ENCODE peak calls at places on chromosomes 7 and 10, in nine cellular contexts. One of them, this sample, is unnamed.

GRCh38 chr10:120824864-120825263 is 26.3 kb upstream of the WDR11 start:
- DNase-seq in HFF-Myc: peak
- DNase-seq in prostate gland: peak
- DNase-seq in skeletal muscle cell: no peak
- DNase-seq in AG04450: no peak
- DNase-seq in cardiac muscle cell: peak
- DNase-seq in left ventricle myocardium inferior: no peak
- DNase-seq in tibial artery: no peak
- DNase-seq in BJ: no peak
- DNase-seq in this sample: no peak

GRCh38 chr7:42143605-42144252 is 93.3 kb downstream of the GLI3 start:
- DNase-seq in HFF-Myc: no peak
- DNase-seq in left ventricle myocardium inferior: no peak
- DNase-seq in BJ: peak
- DNase-seq in prostate gland: no peak
- DNase-seq in tibial artery: no peak
- DNase-seq in cardiac muscle cell: no peak
- DNase-seq in skeletal muscle cell: no peak
- DNase-seq in AG04450: no peak
- DNase-seq in this sample: no peak

GRCh38 chr10:36606234-36606839 is 519.1 kb upstream of the ANKRD30A start:
- DNase-seq in AG04450: no peak
- DNase-seq in BJ: no peak
- DNase-seq in prostate gland: no peak
- DNase-seq in left ventricle myocardium inferior: no peak
- DNase-seq in cardiac muscle cell: no peak
- DNase-seq in skeletal muscle cell: no peak
- DNase-seq in HFF-Myc: no peak
- DNase-seq in tibial artery: no peak
- DNase-seq in this sample: no peak

GRCh38 chr10:131274133-131274880 is 37.2 kb downstream of the TCERG1L start:
- DNase-seq in cardiac muscle cell: no peak
- DNase-seq in HFF-Myc: no peak
- DNase-seq in skeletal muscle cell: no peak
- DNase-seq in BJ: no peak
- DNase-seq in prostate gland: no peak
- DNase-seq in AG04450: no peak
- DNase-seq in left ventricle myocardium inferior: no peak
- DNase-seq in tibial artery: no peak
- DNase-seq in this sample: no peak

GRCh38 chr10:29409241-29410051 is 120.6 kb downstream of the LYZL1 start:
- DNase-seq in skeletal muscle cell: peak
- DNase-seq in BJ: no peak
- DNase-seq in prostate gland: peak
- DNase-seq in HFF-Myc: no peak
- DNase-seq in AG04450: peak
- DNase-seq in tibial artery: peak
- DNase-seq in left ventricle myocardium inferior: peak
- DNase-seq in cardiac muscle cell: peak
- DNase-seq in this sample: no peak

GRCh38 chr7:7924303-7924702 is 44.3 kb upstream of the GLCCI1 start:
- DNase-seq in left ventricle myocardium inferior: no peak
- DNase-seq in prostate gland: no peak
- DNase-seq in cardiac muscle cell: no peak
- DNase-seq in skeletal muscle cell: no peak
- DNase-seq in BJ: no peak
- DNase-seq in HFF-Myc: no peak
- DNase-seq in AG04450: no peak
- DNase-seq in tibial artery: no peak
- DNase-seq in this sample: no peak

GRCh38 chr7:149050941-149051340 is 22.6 kb upstream of the PDIA4 start:
- DNase-seq in cardiac muscle cell: no peak
- DNase-seq in HFF-Myc: no peak
- DNase-seq in left ventricle myocardium inferior: no peak
- DNase-seq in skeletal muscle cell: no peak
- DNase-seq in BJ: no peak
- DNase-seq in tibial artery: no peak
- DNase-seq in prostate gland: no peak
- DNase-seq in AG04450: no peak
- DNase-seq in this sample: no peak

GRCh38 chr7:130293521-130293920 is 560 bp downstream of the CPA4 start:
- DNase-seq in AG04450: no peak
- DNase-seq in left ventricle myocardium inferior: no peak
- DNase-seq in skeletal muscle cell: no peak
- DNase-seq in HFF-Myc: no peak
- DNase-seq in tibial artery: no peak
- DNase-seq in prostate gland: no peak
- DNase-seq in BJ: no peak
- DNase-seq in cardiac muscle cell: no peak
- DNase-seq in this sample: no peak

GRCh38 chr10:71493741-71494140 is 97.0 kb downstream of the CDH23 start:
- DNase-seq in skeletal muscle cell: no peak
- DNase-seq in prostate gland: no peak
- DNase-seq in AG04450: no peak
- DNase-seq in HFF-Myc: no peak
- DNase-seq in BJ: no peak
- DNase-seq in cardiac muscle cell: no peak
- DNase-seq in tibial artery: no peak
- DNase-seq in left ventricle myocardium inferior: no peak
- DNase-seq in this sample: no peak

GRCh38 chr10:104937528-104937927 is 296.4 kb downstream of the SORCS3 start:
- DNase-seq in left ventricle myocardium inferior: no peak
- DNase-seq in HFF-Myc: peak
- DNase-seq in BJ: peak
- DNase-seq in cardiac muscle cell: no peak
- DNase-seq in tibial artery: no peak
- DNase-seq in AG04450: no peak
- DNase-seq in skeletal muscle cell: peak
- DNase-seq in prostate gland: no peak
- DNase-seq in this sample: peak

GRCh38 chr7:22229148-22229547 is 127.8 kb downstream of the RAPGEF5 start:
- DNase-seq in cardiac muscle cell: no peak
- DNase-seq in tibial artery: no peak
- DNase-seq in skeletal muscle cell: peak
- DNase-seq in left ventricle myocardium inferior: no peak
- DNase-seq in AG04450: no peak
- DNase-seq in HFF-Myc: no peak
- DNase-seq in BJ: no peak
- DNase-seq in prostate gland: no peak
- DNase-seq in this sample: no peak

GRCh38 chr10:69217119-69217754 is 2.9 kb upstream of the HKDC1 start:
- DNase-seq in cardiac muscle cell: no peak
- DNase-seq in left ventricle myocardium inferior: no peak
- DNase-seq in AG04450: peak
- DNase-seq in BJ: peak
- DNase-seq in HFF-Myc: no peak
- DNase-seq in prostate gland: no peak
- DNase-seq in skeletal muscle cell: no peak
- DNase-seq in tibial artery: no peak
- DNase-seq in this sample: peak

GRCh38 chr7:70793767-70794166 is 338.2 kb upstream of the GALNT17 start:
- DNase-seq in prostate gland: no peak
- DNase-seq in AG04450: no peak
- DNase-seq in HFF-Myc: no peak
- DNase-seq in cardiac muscle cell: no peak
- DNase-seq in left ventricle myocardium inferior: no peak
- DNase-seq in skeletal muscle cell: no peak
- DNase-seq in tibial artery: no peak
- DNase-seq in BJ: no peak
- DNase-seq in this sample: no peak

GRCh38 chr7:16587785-16588184 is 57.8 kb downstream of the ANKMY2 start:
- DNase-seq in HFF-Myc: no peak
- DNase-seq in skeletal muscle cell: no peak
- DNase-seq in BJ: no peak
- DNase-seq in AG04450: no peak
- DNase-seq in cardiac muscle cell: peak
- DNase-seq in prostate gland: no peak
- DNase-seq in left ventricle myocardium inferior: no peak
- DNase-seq in tibial artery: no peak
- DNase-seq in this sample: no peak

GRCh38 chr7:3033136-3033535 is 10.5 kb downstream of the CARD11 start:
- DNase-seq in cardiac muscle cell: no peak
- DNase-seq in tibial artery: no peak
- DNase-seq in AG04450: no peak
- DNase-seq in prostate gland: no peak
- DNase-seq in BJ: no peak
- DNase-seq in HFF-Myc: no peak
- DNase-seq in left ventricle myocardium inferior: no peak
- DNase-seq in skeletal muscle cell: no peak
- DNase-seq in this sample: no peak

GRCh38 chr10:98253499-98253898 is 14.5 kb downstream of the LOXL4 start:
- DNase-seq in skeletal muscle cell: no peak
- DNase-seq in AG04450: no peak
- DNase-seq in BJ: no peak
- DNase-seq in cardiac muscle cell: no peak
- DNase-seq in HFF-Myc: no peak
- DNase-seq in left ventricle myocardium inferior: no peak
- DNase-seq in prostate gland: no peak
- DNase-seq in tibial artery: no peak
- DNase-seq in this sample: no peak

GRCh38 chr10:77377678-77378352 is 259.8 kb downstream of the KCNMA1 start:
- DNase-seq in AG04450: no peak
- DNase-seq in cardiac muscle cell: no peak
- DNase-seq in BJ: no peak
- DNase-seq in HFF-Myc: no peak
- DNase-seq in skeletal muscle cell: no peak
- DNase-seq in prostate gland: no peak
- DNase-seq in tibial artery: no peak
- DNase-seq in left ventricle myocardium inferior: no peak
- DNase-seq in this sample: no peak

GRCh38 chr10:77281719-77282118 is 355.9 kb downstream of the KCNMA1 start:
- DNase-seq in BJ: no peak
- DNase-seq in AG04450: no peak
- DNase-seq in tibial artery: no peak
- DNase-seq in left ventricle myocardium inferior: no peak
- DNase-seq in prostate gland: no peak
- DNase-seq in skeletal muscle cell: no peak
- DNase-seq in cardiac muscle cell: no peak
- DNase-seq in HFF-Myc: no peak
- DNase-seq in this sample: no peak

GRCh38 chr7:45646207-45646821 is 72.1 kb downstream of the ADCY1 start:
- DNase-seq in AG04450: no peak
- DNase-seq in skeletal muscle cell: no peak
- DNase-seq in cardiac muscle cell: no peak
- DNase-seq in tibial artery: no peak
- DNase-seq in HFF-Myc: no peak
- DNase-seq in BJ: no peak
- DNase-seq in prostate gland: no peak
- DNase-seq in left ventricle myocardium inferior: no peak
- DNase-seq in this sample: no peak

GRCh38 chr7:30116771-30117170 is 18.0 kb upstream of the MTURN start:
- DNase-seq in tibial artery: peak
- DNase-seq in cardiac muscle cell: no peak
- DNase-seq in left ventricle myocardium inferior: no peak
- DNase-seq in AG04450: no peak
- DNase-seq in BJ: peak
- DNase-seq in prostate gland: no peak
- DNase-seq in HFF-Myc: no peak
- DNase-seq in skeletal muscle cell: no peak
- DNase-seq in this sample: no peak
- H3K4me3 ChIP-seq in tibial artery: no peak
- H3K4me3 ChIP-seq in cardiac muscle cell: no peak
- H3K4me3 ChIP-seq in left ventricle myocardium inferior: no peak
- H3K4me3 ChIP-seq in AG04450: no peak
- H3K4me3 ChIP-seq in BJ: no peak
- H3K4me3 ChIP-seq in prostate gland: no peak
- H3K4me3 ChIP-seq in HFF-Myc: no peak
- H3K4me3 ChIP-seq in skeletal muscle cell: no peak
- H3K4me3 ChIP-seq in this sample: no peak

GRCh38 chr10:12606461-12606860 is 257.1 kb downstream of the CAMK1D start:
- DNase-seq in cardiac muscle cell: no peak
- DNase-seq in skeletal muscle cell: no peak
- DNase-seq in tibial artery: no peak
- DNase-seq in prostate gland: no peak
- DNase-seq in AG04450: no peak
- DNase-seq in HFF-Myc: no peak
- DNase-seq in BJ: no peak
- DNase-seq in left ventricle myocardium inferior: no peak
- DNase-seq in this sample: no peak
- H3K4me3 ChIP-seq in cardiac muscle cell: no peak
- H3K4me3 ChIP-seq in skeletal muscle cell: no peak
- H3K4me3 ChIP-seq in tibial artery: no peak
- H3K4me3 ChIP-seq in prostate gland: no peak
- H3K4me3 ChIP-seq in AG04450: no peak
- H3K4me3 ChIP-seq in HFF-Myc: no peak
- H3K4me3 ChIP-seq in BJ: no peak
- H3K4me3 ChIP-seq in left ventricle myocardium inferior: no peak
- H3K4me3 ChIP-seq in this sample: no peak

DNA sequence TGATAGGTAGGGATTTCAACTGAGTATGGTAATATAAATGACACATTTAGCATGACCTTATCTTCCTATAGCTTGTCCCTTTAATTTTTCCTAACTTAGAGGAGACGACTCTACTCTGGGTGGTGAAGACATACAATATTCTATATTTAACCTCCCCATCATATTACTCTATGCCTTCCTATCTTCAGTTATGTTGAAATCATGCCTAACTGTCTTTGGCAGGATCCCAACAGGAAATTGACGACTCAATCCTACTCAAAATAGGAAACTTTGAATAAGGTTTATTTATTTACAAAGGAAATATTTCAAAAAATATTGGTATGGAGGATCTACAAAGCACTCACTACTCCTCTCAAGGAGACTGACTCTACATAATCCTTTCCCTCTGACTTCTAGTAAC is 24.1 kb upstream of the SEMA3A start:
- DNase-seq in HFF-Myc: no peak
- DNase-seq in cardiac muscle cell: no peak
- DNase-seq in tibial artery: no peak
- DNase-seq in BJ: no peak
- DNase-seq in left ventricle myocardium inferior: no peak
- DNase-seq in skeletal muscle cell: no peak
- DNase-seq in AG04450: no peak
- DNase-seq in prostate gland: no peak
- DNase-seq in this sample: no peak
- H3K4me3 ChIP-seq in HFF-Myc: no peak
- H3K4me3 ChIP-seq in cardiac muscle cell: no peak
- H3K4me3 ChIP-seq in tibial artery: no peak
- H3K4me3 ChIP-seq in BJ: no peak
- H3K4me3 ChIP-seq in left ventricle myocardium inferior: no peak
- H3K4me3 ChIP-seq in skeletal muscle cell: no peak
- H3K4me3 ChIP-seq in AG04450: no peak
- H3K4me3 ChIP-seq in prostate gland: no peak
- H3K4me3 ChIP-seq in this sample: no peak

DNA sequence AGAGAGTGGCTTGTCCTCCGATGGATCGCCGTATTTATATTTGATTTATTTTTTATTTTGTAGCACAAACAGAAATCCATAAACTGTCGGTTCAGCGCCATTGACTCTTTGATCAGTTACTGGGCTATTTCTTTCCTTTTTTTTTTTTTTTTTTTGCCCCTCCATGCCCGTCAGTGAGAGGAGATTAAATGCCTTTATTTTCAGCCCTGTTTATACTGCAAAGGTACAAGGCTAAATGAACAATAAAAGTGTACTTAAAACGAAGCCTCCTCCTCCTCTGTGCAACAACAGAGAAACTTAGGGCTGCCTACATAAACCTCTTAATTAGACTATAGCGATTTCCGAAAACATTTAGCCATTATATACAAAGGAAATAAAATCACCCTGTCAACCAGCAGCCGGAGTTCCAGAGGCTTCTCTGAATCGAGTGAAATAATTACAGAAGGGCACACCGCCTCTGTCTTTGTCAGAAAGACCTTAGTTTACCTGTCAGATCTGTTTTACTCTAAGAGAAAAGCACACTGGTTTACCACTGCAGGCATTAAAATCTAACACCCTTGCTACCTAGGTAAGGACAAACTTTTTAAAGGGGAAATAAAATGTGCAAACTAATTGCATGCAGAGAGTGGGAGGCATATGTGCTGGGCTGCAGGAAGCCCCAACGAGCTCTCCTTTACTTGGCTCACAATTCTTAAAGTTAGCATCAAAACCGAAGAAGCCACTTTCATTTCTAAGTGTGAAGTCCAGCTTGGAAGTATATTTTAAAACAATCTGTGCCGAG is 3.4 kb downstream of the EBF3 start:
- DNase-seq in BJ: no peak
- DNase-seq in skeletal muscle cell: no peak
- DNase-seq in prostate gland: no peak
- DNase-seq in left ventricle myocardium inferior: no peak
- DNase-seq in tibial artery: no peak
- DNase-seq in HFF-Myc: no peak
- DNase-seq in cardiac muscle cell: peak
- DNase-seq in AG04450: no peak
- DNase-seq in this sample: no peak
- H3K4me3 ChIP-seq in BJ: no peak
- H3K4me3 ChIP-seq in skeletal muscle cell: peak
- H3K4me3 ChIP-seq in prostate gland: no peak
- H3K4me3 ChIP-seq in left ventricle myocardium inferior: peak
- H3K4me3 ChIP-seq in tibial artery: peak
- H3K4me3 ChIP-seq in HFF-Myc: no peak
- H3K4me3 ChIP-seq in cardiac muscle cell: no peak
- H3K4me3 ChIP-seq in AG04450: no peak
- H3K4me3 ChIP-seq in this sample: no peak